ENCODE peak calls at places on chromosomes 16 and 17, in six cellular contexts. E, G, D, T, A and I are unnamed samples.

GRCh38 chr17:77420804-77421634 is 280.2 kb downstream of the SEC14L1 start:
- DNase-seq in E (peak), G (peak), D (no peak), T (peak), A (peak), I (no peak)

GRCh38 chr17:74156878-74157277 is 46.6 kb upstream of the RPL38 start:
- DNase-seq in E (no peak), G (no peak), D (no peak), T (no peak), A (no peak), I (no peak)

GRCh38 chr17:81328925-81329278 is 33.8 kb upstream of the SLC38A10 start:
- DNase-seq in E (no peak), G (no peak), D (no peak), T (no peak), A (no peak), I (no peak)

GRCh38 chr17:65170839-65171238 is 33.7 kb downstream of the RGS9 start:
- DNase-seq in E (no peak), G (no peak), D (no peak), T (no peak), A (no peak), I (no peak)

GRCh38 chr16:55480228-55480655 is 1.2 kb downstream of the MMP2 start:
- DNase-seq in E (peak), G (peak), D (no peak), T (peak), A (no peak), I (no peak)

GRCh38 chr17:50428831-50429424 is 2.9 kb downstream of the ACSF2 start:
- DNase-seq in E (no peak), G (peak), D (no peak), T (no peak), A (peak), I (no peak)

GRCh38 chr17:52048503-52048902 is 110.0 kb downstream of the CA10 start:
- DNase-seq in E (no peak), G (no peak), D (no peak), T (no peak), A (no peak), I (no peak)

GRCh38 chr17:48610282-48611211 is at the start of gene HOXB7:
- DNase-seq in E (no peak), G (peak), D (peak), T (peak), A (no peak), I (no peak)

GRCh38 chr17:72797142-72797541 is 295.3 kb downstream of the SLC39A11 start:
- DNase-seq in E (no peak), G (no peak), D (no peak), T (no peak), A (no peak), I (no peak)

GRCh38 chr16:68470461-68471150 is 22.3 kb upstream of the SMPD3 start:
- DNase-seq in E (no peak), G (no peak), D (peak), T (no peak), A (no peak), I (no peak)

GRCh38 chr16:68469728-68470460 is 21.6 kb upstream of the SMPD3 start:
- DNase-seq in E (no peak), G (no peak), D (peak), T (no peak), A (no peak), I (no peak)

GRCh38 chr16:68466174-68466573 is 17.9 kb upstream of the SMPD3 start:
- DNase-seq in E (no peak), G (no peak), D (no peak), T (no peak), A (no peak), I (no peak)

GRCh38 chr16:68472581-68472980 is 24.3 kb upstream of the SMPD3 start:
- DNase-seq in E (no peak), G (no peak), D (no peak), T (no peak), A (no peak), I (no peak)

GRCh38 chr16:68468849-68469248 is 20.5 kb upstream of the SMPD3 start:
- DNase-seq in E (no peak), G (no peak), D (no peak), T (no peak), A (no peak), I (no peak)
- H3K27ac ChIP-seq in E (no peak), G (no peak), D (no peak), T (no peak), A (no peak), I (no peak)

DNA sequence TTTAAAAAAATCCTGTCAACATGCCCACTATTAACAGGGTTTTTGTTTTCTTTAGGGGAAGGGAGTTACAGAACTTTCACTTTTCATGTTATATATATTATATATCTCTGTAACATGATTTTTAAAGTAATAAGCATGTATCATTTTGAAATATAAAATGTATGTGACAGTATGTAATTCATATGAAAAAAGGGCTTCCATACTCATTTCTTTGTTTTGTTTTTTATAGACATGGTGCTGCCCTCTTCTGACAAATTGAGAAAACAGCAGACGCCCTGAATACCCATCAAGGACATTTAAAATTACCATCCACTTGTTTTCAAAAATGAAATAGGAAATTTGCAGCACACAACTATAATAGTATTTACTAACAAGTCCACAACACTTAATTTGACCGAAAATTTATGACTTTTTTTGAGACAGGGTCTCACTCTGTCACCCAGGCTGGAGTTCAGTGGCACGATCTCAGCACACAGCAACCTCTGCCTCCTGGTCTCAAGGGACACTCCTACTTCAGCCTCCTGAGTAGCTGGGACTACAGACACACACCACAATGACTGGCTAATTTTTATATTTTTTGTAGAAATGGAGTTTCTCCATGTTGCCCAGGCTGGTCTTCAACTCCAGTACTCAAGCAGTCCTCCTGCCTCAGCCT is 30.4 kb downstream of the CFDP1 start:
- DNase-seq in E (no peak), G (peak), D (peak), T (peak), A (no peak), I (no peak)
- H3K27ac ChIP-seq in E (no peak), G (peak), D (no peak), T (peak), A (peak), I (no peak)

GRCh38 chr16:85237817-85238216 is 125.5 kb upstream of the CIBAR2 start:
- DNase-seq in E (no peak), G (no peak), D (no peak), T (no peak), A (no peak), I (no peak)
- H3K27ac ChIP-seq in E (peak), G (peak), D (no peak), T (no peak), A (no peak), I (no peak)

GRCh38 chr16:85935957-85936760 is 37.2 kb downstream of the IRF8 start:
- DNase-seq in E (no peak), G (no peak), D (peak), T (no peak), A (no peak), I (no peak)

GRCh38 chr16:85934210-85934609 is 35.2 kb downstream of the IRF8 start:
- DNase-seq in E (no peak), G (no peak), D (no peak), T (no peak), A (no peak), I (no peak)

GRCh38 chr16:85936761-85937343 is 37.9 kb downstream of the IRF8 start:
- DNase-seq in E (no peak), G (no peak), D (no peak), T (peak), A (no peak), I (no peak)

GRCh38 chr16:85931596-85932402 is 32.8 kb downstream of the IRF8 start:
- DNase-seq in E (no peak), G (no peak), D (no peak), T (no peak), A (no peak), I (no peak)

GRCh38 chr16:85935391-85935956 is 36.5 kb downstream of the IRF8 start:
- DNase-seq in E (no peak), G (no peak), D (no peak), T (no peak), A (no peak), I (no peak)
- H3K27ac ChIP-seq in E (no peak), G (no peak), D (peak), T (no peak), A (no peak), I (no peak)

DNA sequence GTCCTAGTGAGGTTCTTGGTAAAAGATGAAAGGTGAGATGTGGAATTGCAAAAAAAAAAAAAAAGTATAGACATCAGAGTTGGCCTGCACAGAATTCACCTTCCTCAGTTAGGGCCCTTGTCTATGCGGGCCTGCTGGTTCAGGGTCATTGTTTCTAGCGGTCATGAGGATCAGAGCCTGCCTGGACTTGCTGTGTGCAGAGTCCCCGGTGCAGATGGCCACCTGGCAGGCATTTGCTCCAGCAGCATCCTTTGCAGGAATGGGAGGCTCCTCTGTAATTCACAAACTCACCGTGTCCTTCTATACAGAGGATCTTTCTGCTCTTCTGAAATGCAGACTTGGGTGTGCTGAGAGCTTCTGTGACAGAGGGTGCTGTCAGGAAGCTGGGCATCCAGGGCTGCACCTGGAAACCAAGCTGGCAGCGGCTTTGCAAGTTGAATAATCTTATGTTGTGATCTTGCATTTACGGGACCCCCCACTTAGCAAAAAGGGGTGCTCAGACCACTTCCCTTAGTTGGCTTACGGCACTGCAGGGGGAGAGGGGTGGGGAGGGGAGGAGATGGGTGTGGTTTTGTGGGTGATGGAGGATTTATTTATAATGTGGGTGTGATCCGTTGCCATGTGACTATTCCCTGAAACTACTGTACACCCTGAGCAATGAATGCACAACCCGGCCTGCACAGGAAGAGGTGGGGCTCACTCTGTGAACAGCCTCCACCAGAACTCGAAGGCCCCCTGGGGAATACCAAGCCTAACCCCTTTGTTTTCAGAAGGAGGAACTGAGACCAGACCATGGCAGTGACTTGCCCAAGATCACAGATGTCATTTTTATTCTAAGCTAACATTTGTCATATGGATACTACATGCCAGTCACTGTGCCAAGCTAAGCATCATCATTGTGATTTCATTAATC is 178.2 kb downstream of the PRKCB start:
- DNase-seq in E (no peak), G (no peak), D (peak), T (no peak), A (no peak), I (peak)
- H3K27ac ChIP-seq in E (no peak), G (no peak), D (peak), T (no peak), A (no peak), I (peak)

DNA sequence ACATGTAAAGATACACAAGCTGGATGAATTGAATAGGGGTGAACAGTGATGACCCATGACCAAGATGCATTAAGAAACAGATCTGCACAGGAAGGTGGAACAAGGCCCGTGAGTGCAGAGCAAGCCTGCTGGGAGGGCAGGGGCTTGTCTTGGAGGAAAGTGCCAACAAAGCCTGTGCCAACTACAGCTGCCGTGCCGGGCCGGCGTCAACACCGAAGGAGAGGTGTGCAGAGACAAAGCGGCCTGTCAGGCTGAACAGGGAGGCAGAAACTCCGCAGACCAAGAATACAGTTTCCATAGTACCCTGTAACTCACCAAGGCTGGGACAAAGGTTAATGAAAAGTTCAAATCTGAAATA is 46.7 kb downstream of the ANKRD11 start:
- DNase-seq in E (no peak), G (no peak), D (no peak), T (no peak), A (no peak), I (no peak)
- H3K27ac ChIP-seq in E (peak), G (peak), D (no peak), T (peak), A (peak), I (peak)

GRCh38 chr17:8145811-8146210 is 6.4 kb downstream of the PER1 start:
- DNase-seq in E (no peak), G (no peak), D (no peak), T (no peak), A (no peak), I (no peak)
- H3K27ac ChIP-seq in E (no peak), G (no peak), D (no peak), T (peak), A (no peak), I (no peak)

DNA sequence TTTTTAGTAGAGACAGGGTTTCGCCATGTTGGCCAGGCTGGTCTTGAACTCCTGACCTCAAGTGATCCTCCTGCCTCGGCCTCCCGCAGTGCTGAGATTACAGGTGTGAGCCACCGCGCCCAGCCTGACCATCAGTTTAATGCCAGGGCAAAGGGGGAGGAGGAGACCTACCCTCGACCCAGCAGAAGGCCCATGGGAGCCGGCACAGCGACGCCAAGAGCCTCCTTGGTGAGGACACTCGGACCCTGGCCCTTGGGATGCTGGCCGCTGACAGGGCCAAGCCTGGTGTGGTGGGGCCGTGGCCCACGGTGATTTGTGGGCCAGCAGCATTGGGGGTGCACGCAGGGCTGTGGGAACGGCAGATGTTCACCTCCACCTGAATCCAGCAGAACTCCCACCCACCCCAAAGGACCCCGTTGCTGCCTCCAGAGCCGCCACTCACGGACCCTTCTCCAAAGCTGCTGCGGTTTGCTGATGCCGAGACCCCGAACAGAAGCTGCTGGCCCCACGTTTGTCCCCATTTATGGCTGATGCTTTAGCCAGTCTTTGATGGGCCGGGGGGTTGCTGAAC is 20.0 kb downstream of the UTS2R start:
- DNase-seq in E (no peak), G (no peak), D (no peak), T (no peak), A (no peak), I (no peak)
- H3K27ac ChIP-seq in E (no peak), G (no peak), D (no peak), T (no peak), A (no peak), I (no peak)

GRCh38 chr16:70749006-70749678 is 51.8 kb downstream of the VAC14 start:
- DNase-seq in E (no peak), G (no peak), D (no peak), T (no peak), A (no peak), I (no peak)
- H3K27ac ChIP-seq in E (no peak), G (peak), D (no peak), T (no peak), A (no peak), I (peak)

GRCh38 chr16:66525396-66526180 is 24.3 kb downstream of the TK2 start:
- DNase-seq in E (no peak), G (no peak), D (no peak), T (no peak), A (no peak), I (no peak)
- H3K27ac ChIP-seq in E (no peak), G (no peak), D (peak), T (no peak), A (no peak), I (no peak)